ENCODE peak calls at places on chromosome 19, in eight cellular contexts. U, T, I, M, K, G, J and V are unnamed samples. For H3K4me1 and H3K9me3, the result is how much of the 10 kb centered on the place peaks cover.

GRCh38 chr19:34556500-34556899 is 74.9 kb downstream of the WTIP start:
- DNase-seq in U (no peak), T (no peak), I (no peak), M (peak), K (no peak), G (no peak), J (no peak), V (peak)

GRCh38 chr19:35138305-35138799 is 272 bp upstream of the FXYD1 start:
- DNase-seq in U (no peak), T (peak), I (no peak), M (peak), K (peak), G (no peak), J (peak), V (no peak)

GRCh38 chr19:19270749-19271571 is 2.1 kb downstream of the TM6SF2 start:
- DNase-seq in U (no peak), T (no peak), I (no peak), M (no peak), K (no peak), G (no peak), J (no peak), V (no peak)

GRCh38 chr19:5443723-5444122 is 11.5 kb upstream of the ZNRF4 start:
- DNase-seq in U (no peak), T (peak), I (no peak), M (no peak), K (no peak), G (no peak), J (no peak), V (no peak)

GRCh38 chr19:50268046-50268445 is 61.1 kb downstream of the KCNC3 start:
- DNase-seq in U (no peak), T (no peak), I (no peak), M (no peak), K (no peak), G (no peak), J (no peak), V (no peak)

GRCh38 chr19:35767288-35768081 is 7.9 kb upstream of the ARHGAP33 start:
- DNase-seq in U (no peak), T (no peak), I (no peak), M (peak), K (no peak), G (no peak), J (no peak), V (no peak)

GRCh38 chr19:19487077-19488040 is 28.0 kb downstream of the TSSK6 start:
- DNase-seq in U (no peak), T (peak), I (no peak), M (no peak), K (no peak), G (no peak), J (peak), V (no peak)

GRCh38 chr19:5587661-5588060 is 19.9 kb upstream of the TINCR start:
- DNase-seq in U (no peak), T (no peak), I (no peak), M (no peak), K (no peak), G (no peak), J (peak), V (no peak)

GRCh38 chr19:2328401-2329161 is at the start of the genes LSM7 and SPPL2B:
- DNase-seq in U (peak), T (peak), I (peak), M (peak), K (peak), G (peak), J (peak), V (no peak)

GRCh38 chr19:962683-963385 is 21.3 kb upstream of the WDR18 start:
- DNase-seq in U (no peak), T (no peak), I (no peak), M (no peak), K (no peak), G (no peak), J (no peak), V (no peak)

GRCh38 chr19:29841559-29842367 is 30.0 kb downstream of the CCNE1 start:
- DNase-seq in U (no peak), T (no peak), I (no peak), M (peak), K (no peak), G (no peak), J (peak), V (no peak)

GRCh38 chr19:30719991-30720329 is 347.8 kb downstream of the ZNF536 start:
- DNase-seq in U (peak), T (no peak), I (no peak), M (no peak), K (peak), G (no peak), J (peak), V (no peak)

GRCh38 chr19:13262450-13262849 is 112.2 kb downstream of the IER2 start:
- DNase-seq in U (no peak), T (no peak), I (no peak), M (peak), K (peak), G (peak), J (no peak), V (no peak)

GRCh38 chr19:1808395-1808731 is 3.7 kb downstream of the ATP8B3 start:
- DNase-seq in U (no peak), T (no peak), I (no peak), M (no peak), K (no peak), G (no peak), J (no peak), V (no peak)

GRCh38 chr19:30651066-30651465 is 278.9 kb downstream of the ZNF536 start:
- DNase-seq in U (no peak), T (no peak), I (no peak), M (no peak), K (no peak), G (no peak), J (no peak), V (no peak)

GRCh38 chr19:52992109-52993004 is 21.4 kb upstream of the ERVV-1 start:
- DNase-seq in U (peak), T (peak), I (no peak), M (peak), K (no peak), G (no peak), J (no peak), V (no peak)

GRCh38 chr19:48554385-48555091 is 2.6 kb downstream of the SULT2B1 start:
- DNase-seq in U (peak), T (no peak), I (no peak), M (peak), K (no peak), G (no peak), J (no peak), V (no peak)

GRCh38 chr19:51207747-51208146 is 17.1 kb upstream of the CD33 start:
- DNase-seq in U (peak), T (no peak), I (no peak), M (no peak), K (no peak), G (no peak), J (no peak), V (no peak)

GRCh38 chr19:39971380-39971841 is 446 bp downstream of the PSMC4 start:
- DNase-seq in U (no peak), T (no peak), I (no peak), M (no peak), K (no peak), G (no peak), J (no peak), V (no peak)

GRCh38 chr19:45156751-45157150 is 4.0 kb downstream of the NKPD1 start:
- DNase-seq in U (no peak), T (no peak), I (no peak), M (no peak), K (no peak), G (no peak), J (no peak), V (no peak)

GRCh38 chr19:38838208-38838985 is 6.8 kb upstream of the ECH1 start:
- DNase-seq in U (no peak), T (no peak), I (no peak), M (no peak), K (no peak), G (no peak), J (peak), V (no peak)

GRCh38 chr19:482186-483041 is 13.9 kb upstream of the MADCAM1 start:
- DNase-seq in U (no peak), T (no peak), I (no peak), M (peak), K (no peak), G (no peak), J (peak), V (no peak)

GRCh38 chr19:19115954-19116353 is 22.3 kb downstream of the TMEM161A start:
- DNase-seq in U (no peak), T (peak), I (peak), M (peak), K (no peak), G (peak), J (peak), V (peak)

GRCh38 chr19:4557971-4558941 is 1.2 kb downstream of the SEMA6B start:
- DNase-seq in U (no peak), T (no peak), I (no peak), M (peak), K (no peak), G (no peak), J (no peak), V (no peak)

GRCh38 chr19:31392514-31392913 is 43.3 kb upstream of the TSHZ3 start:
- DNase-seq in U (no peak), T (no peak), I (no peak), M (no peak), K (peak), G (no peak), J (no peak), V (no peak)

GRCh38 chr19:43735957-43736356 is 18.8 kb downstream of the SMG9 start:
- DNase-seq in U (no peak), T (no peak), I (no peak), M (no peak), K (no peak), G (no peak), J (no peak), V (no peak)

GRCh38 chr19:13002389-13002898 is 7.2 kb downstream of the NFIX start:
- DNase-seq in U (peak), T (peak), I (no peak), M (no peak), K (no peak), G (no peak), J (peak), V (no peak)

GRCh38 chr19:13060964-13061927 is 41.4 kb downstream of the LYL1 start:
- DNase-seq in U (peak), T (peak), I (peak), M (peak), K (peak), G (peak), J (peak), V (peak)

GRCh38 chr19:55702131-55702627 is 27.2 kb downstream of the EPN1 start:
- DNase-seq in U (no peak), T (no peak), I (no peak), M (no peak), K (no peak), G (no peak), J (no peak), V (no peak)

GRCh38 chr19:53892981-53893325 is 11.0 kb downstream of the PRKCG start:
- DNase-seq in U (no peak), T (no peak), I (no peak), M (no peak), K (no peak), G (no peak), J (peak), V (no peak)

GRCh38 chr19:49809155-49809986 is 3.7 kb downstream of the FUZ start:
- DNase-seq in U (peak), T (peak), I (peak), M (peak), K (no peak), G (peak), J (peak), V (no peak)

GRCh38 chr19:45249261-45250033 is 1.6 kb upstream of the MARK4 start:
- DNase-seq in U (no peak), T (no peak), I (no peak), M (no peak), K (no peak), G (no peak), J (no peak), V (no peak)

GRCh38 chr19:31146546-31147183 is 202.6 kb downstream of the TSHZ3 start:
- DNase-seq in U (no peak), T (no peak), I (no peak), M (no peak), K (no peak), G (no peak), J (no peak), V (no peak)

GRCh38 chr19:51702754-51703654 is 9.9 kb downstream of the SPACA6 start:
- DNase-seq in U (peak), T (no peak), I (no peak), M (no peak), K (no peak), G (no peak), J (no peak), V (peak)

GRCh38 chr19:344625-345319 is at the start of gene MIER2:
- DNase-seq in U (peak), T (peak), I (peak), M (peak), K (peak), G (peak), J (peak), V (peak)

DNA sequence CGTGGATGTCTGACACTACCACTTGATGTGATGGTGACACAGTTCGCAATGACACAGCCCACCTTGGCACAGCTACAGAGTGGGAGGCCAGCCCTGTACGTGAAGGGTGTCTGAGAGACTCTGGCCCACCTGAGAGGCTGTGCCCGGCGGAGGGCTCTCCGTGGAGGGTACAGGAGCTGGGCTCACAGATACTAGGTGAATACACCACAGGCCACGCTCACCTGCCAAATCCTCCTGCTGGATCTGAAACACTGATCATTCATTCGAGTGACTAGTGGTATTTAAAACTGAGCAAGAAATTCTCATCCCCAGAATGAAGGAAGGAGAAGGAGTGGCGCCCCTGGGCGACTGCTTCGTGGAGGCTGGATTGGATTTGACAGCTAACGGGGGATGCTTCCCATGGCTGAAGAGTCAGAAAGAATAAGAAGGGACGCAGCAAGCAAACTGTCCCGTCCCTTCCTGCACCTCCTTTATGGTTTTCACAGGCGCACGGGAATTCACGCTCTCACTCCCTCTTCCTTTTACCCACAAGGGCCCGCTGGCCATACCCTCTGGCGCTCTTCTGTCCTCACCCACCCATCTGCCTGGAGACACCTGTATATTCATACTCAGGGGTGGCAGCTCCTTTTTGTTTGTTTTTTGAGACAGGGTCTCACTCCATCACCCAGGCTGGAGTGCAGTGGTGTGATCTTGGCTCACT is 25.0 kb downstream of the CEBPG start:
- DNase-seq in U (no peak), T (no peak), I (no peak), M (no peak), K (no peak), G (no peak), J (no peak), V (no peak)
- H3K4me1 ChIP-seq in U (under half), T (under half), I (under half), M (under half), K (under half), G (under half), J (under half), V (under half)

GRCh38 chr19:14405380-14405757 is 13.8 kb downstream of the DDX39A start:
- DNase-seq in U (no peak), T (no peak), I (no peak), M (no peak), K (no peak), G (no peak), J (no peak), V (no peak)
- H3K4me3 ChIP-seq in U (no peak), T (no peak), I (no peak), M (no peak), K (no peak), G (no peak), J (no peak), V (no peak)

GRCh38 chr19:41575998-41576397 is at the start of gene CEACAM21:
- DNase-seq in U (no peak), T (peak), I (peak), M (no peak), K (no peak), G (no peak), J (peak), V (no peak)

GRCh38 chr19:41578886-41579285 is 2.9 kb downstream of the CEACAM21 start:
- DNase-seq in U (no peak), T (no peak), I (no peak), M (no peak), K (no peak), G (no peak), J (no peak), V (no peak)

GRCh38 chr19:41577833-41578232 is 1.9 kb downstream of the CEACAM21 start:
- DNase-seq in U (no peak), T (no peak), I (no peak), M (no peak), K (no peak), G (no peak), J (no peak), V (no peak)

GRCh38 chr19:41577144-41577830 is 1.3 kb downstream of the CEACAM21 start:
- DNase-seq in U (no peak), T (no peak), I (no peak), M (no peak), K (no peak), G (no peak), J (no peak), V (no peak)
- H3K9me3 ChIP-seq in U (under half), T (under half), I (under half), M (under half), K (under half), G (under half), J (under half), V (under half)

GRCh38 chr19:16588824-16589577 is 16.8 kb upstream of the SLC35E1 start:
- DNase-seq in U (no peak), T (no peak), I (no peak), M (no peak), K (no peak), G (no peak), J (peak), V (no peak)
- H3K4me1 ChIP-seq in U (under half), T (half or more), I (half or more), M (half or more), K (under half), G (half or more), J (half or more), V (under half)

DNA sequence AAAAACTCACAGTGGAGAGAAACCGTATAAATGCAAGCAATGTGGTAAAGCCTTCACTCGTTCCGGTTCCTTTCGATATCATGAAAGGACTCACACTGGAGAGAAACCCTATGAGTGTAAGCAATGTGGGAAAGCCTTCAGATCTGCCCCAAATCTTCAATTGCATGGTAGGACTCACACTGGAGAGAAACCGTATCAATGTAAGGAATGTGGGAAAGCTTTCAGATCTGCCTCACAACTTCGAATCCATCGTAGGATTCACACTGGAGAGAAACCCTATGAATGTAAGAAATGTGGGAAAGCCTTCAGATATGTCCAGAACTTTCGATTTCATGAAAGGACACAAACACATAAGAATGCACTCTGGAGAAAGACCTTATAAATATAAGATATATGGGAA is 19.4 kb upstream of the ZNF69 start:
- DNase-seq in U (no peak), T (no peak), I (no peak), M (no peak), K (peak), G (no peak), J (no peak), V (no peak)
- H3K4me3 ChIP-seq in U (no peak), T (no peak), I (no peak), M (no peak), K (no peak), G (no peak), J (no peak), V (no peak)

GRCh38 chr19:57327993-57328392 is 7.7 kb downstream of the ZNF543 start:
- DNase-seq in U (no peak), T (no peak), I (no peak), M (no peak), K (no peak), G (no peak), J (no peak), V (no peak)
- H3K9me3 ChIP-seq in U (under half), T (under half), I (under half), M (under half), K (under half), G (under half), J (under half), V (under half)

DNA sequence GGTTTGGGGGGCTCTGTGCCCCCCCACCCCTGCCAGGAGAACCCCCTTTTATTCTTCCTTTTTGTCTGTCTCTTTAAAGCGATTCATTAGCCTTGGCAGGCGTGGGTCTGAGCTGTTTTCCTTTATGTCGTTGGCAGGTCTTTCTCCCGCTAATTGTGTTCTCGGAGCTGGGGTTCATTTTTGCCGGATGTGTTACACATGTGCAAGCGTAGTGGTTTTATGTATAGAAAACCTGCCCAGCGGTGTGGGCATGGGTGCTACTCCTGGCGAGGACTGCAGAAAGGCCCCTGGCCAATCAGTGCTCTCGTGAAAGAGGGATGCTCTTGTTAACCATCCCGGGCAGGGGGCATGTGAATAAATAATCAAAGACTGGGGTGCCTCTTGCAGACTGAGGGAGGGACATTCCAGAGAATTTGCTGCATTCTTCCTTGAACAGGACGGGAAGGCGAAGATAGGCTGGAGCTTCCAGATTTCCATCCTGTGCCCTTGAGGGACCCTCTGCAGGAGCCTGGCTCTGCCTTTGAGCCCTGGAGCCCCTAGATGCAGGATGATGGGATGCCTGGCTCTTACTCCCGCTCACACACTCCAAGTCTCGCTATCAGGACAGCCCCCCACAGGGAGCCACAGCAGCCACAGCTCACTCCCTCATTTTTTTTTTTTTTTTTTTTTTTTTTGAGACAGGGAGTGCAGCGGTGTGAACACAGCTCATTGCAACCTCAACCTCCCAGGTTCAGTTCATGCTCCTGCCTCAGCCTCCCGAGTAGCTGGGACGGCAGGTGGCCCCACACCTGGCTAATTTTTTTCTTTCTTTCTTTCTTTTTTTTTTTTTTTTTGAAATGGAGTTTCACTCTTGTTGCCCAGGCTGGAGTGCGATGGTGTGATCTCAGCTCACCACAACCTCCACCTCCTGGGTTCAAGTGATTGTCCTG is 14.2 kb downstream of the CARM1 start:
- DNase-seq in U (no peak), T (no peak), I (no peak), M (no peak), K (no peak), G (no peak), J (no peak), V (no peak)
- H3K4me1 ChIP-seq in U (under half), T (under half), I (under half), M (half or more), K (under half), G (under half), J (half or more), V (under half)

DNA sequence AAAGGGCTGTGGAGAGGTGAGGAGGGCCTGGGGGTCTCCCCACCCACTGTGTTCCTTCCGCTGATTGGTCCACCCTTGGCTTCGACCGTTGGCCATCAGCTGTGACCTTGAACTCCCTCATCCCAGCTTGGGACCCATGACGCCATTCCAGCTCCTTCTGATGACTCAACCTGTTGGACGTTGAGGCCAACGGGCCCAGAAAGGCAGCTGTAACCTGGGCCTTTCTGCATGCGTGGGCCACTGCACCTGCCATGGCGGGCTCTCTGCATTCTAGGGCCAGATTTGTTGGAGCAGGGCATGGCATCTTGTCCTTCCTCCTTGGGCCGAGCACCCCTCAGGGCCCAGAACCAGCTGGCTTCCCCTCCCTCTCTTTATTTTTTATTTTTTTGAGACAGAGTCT is 30.2 kb downstream of the PEX11G start:
- DNase-seq in U (no peak), T (no peak), I (no peak), M (no peak), K (no peak), G (no peak), J (no peak), V (no peak)
- H3K4me3 ChIP-seq in U (no peak), T (no peak), I (no peak), M (no peak), K (no peak), G (no peak), J (no peak), V (no peak)

GRCh38 chr19:9354651-9355050 is 8.2 kb upstream of the ZNF177 start:
- DNase-seq in U (no peak), T (no peak), I (no peak), M (no peak), K (no peak), G (no peak), J (no peak), V (no peak)
- H3K9me3 ChIP-seq in U (under half), T (under half), I (under half), M (under half), K (under half), G (under half), J (half or more), V (under half)